ENCODE peak calls at places on chromosomes 16 and 17, in eight cellular contexts. B, W, V, M, Z, L, C and F are unnamed samples.

GRCh38 chr17:69581061-69581955 is 166.8 kb downstream of the MAP2K6 start:
- DNase-seq in B (no peak), W (peak; percentile 57), V (no peak), M (no peak), Z (no peak), L (no peak), C (no peak), F (no peak)

GRCh38 chr16:87619360-87620200 is 17.3 kb downstream of the JPH3 start:
- DNase-seq in B (no peak), W (no peak), V (no peak), M (no peak), Z (no peak), L (no peak), C (no peak), F (no peak)

GRCh38 chr16:80071964-80072363 is 468.8 kb upstream of the DYNLRB2 start:
- DNase-seq in B (no peak), W (no peak), V (no peak), M (no peak), Z (no peak), L (no peak), C (no peak), F (no peak)

GRCh38 chr17:54814371-54814770 is 86.3 kb upstream of the TOM1L1 start:
- DNase-seq in B (no peak), W (no peak), V (no peak), M (no peak), Z (no peak), L (no peak), C (no peak), F (no peak)

GRCh38 chr16:30977502-30977901 is 7.5 kb upstream of the HSD3B7 start:
- DNase-seq in B (no peak), W (no peak), V (no peak), M (no peak), Z (no peak), L (peak; percentile 26), C (no peak), F (no peak)

GRCh38 chr16:58685084-58685449 is 497 bp upstream of the SLC38A7 start:
- DNase-seq in B (no peak), W (no peak), V (no peak), M (no peak), Z (no peak), L (no peak), C (no peak), F (no peak)

GRCh38 chr17:72574675-72575510 is 454.1 kb downstream of the SOX9 start:
- DNase-seq in B (no peak), W (no peak), V (no peak), M (no peak), Z (no peak), L (no peak), C (no peak), F (no peak)

GRCh38 chr16:30063893-30064745 is 1.4 kb upstream of the ALDOA start:
- DNase-seq in B (peak; percentile 86), W (peak; percentile 54), V (peak; percentile 81), M (peak; percentile 91), Z (peak; percentile 72), L (peak; percentile 87), C (peak; percentile 83), F (peak; percentile 93)

GRCh38 chr17:4444782-4445473 is 11.2 kb downstream of the SPNS3 start:
- DNase-seq in B (peak; percentile 82), W (no peak), V (peak; percentile 69), M (peak; percentile 67), Z (peak; percentile 71), L (no peak), C (peak; percentile 72), F (no peak)

GRCh38 chr16:48409839-48410610 is 24.8 kb upstream of the SIAH1 start:
- DNase-seq in B (peak; percentile 49), W (no peak), V (no peak), M (no peak), Z (no peak), L (no peak), C (peak; percentile 41), F (no peak)

GRCh38 chr17:31096106-31096436 is 1.3 kb downstream of the NF1 start:
- DNase-seq in B (no peak), W (no peak), V (no peak), M (no peak), Z (no peak), L (no peak), C (no peak), F (no peak)

GRCh38 chr16:1786242-1787055 is 3.7 kb downstream of the NUBP2 start:
- DNase-seq in B (no peak), W (no peak), V (peak; percentile 22), M (no peak), Z (peak; percentile 16), L (no peak), C (no peak), F (peak; percentile 78)

GRCh38 chr16:102060-102855 is 24.2 kb downstream of the MPG start:
- DNase-seq in B (no peak), W (no peak), V (peak; percentile 67), M (peak; percentile 92), Z (peak; percentile 74), L (no peak), C (no peak), F (no peak)

DNA sequence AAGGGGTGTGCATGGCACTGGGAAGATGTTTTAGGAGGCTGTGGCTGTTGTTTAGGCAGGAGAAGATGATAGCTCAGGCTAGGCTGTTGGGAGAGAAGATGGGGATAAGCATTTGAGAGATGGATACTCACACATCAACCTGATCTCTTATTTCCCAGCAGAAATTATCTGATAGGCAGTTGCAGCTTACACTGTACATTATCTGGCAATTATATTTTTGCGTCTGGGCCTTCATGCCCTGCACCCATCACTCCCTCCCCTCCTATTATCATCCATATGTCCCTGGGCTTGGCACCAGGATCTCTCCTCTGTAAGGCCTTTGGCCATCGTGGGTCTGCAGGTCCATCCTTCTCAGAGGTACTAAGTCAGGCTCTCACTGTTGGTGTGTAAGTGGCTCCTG is 401.0 kb upstream of the EEF2KMT start:
- DNase-seq in B (no peak), W (no peak), V (no peak), M (no peak), Z (no peak), L (no peak), C (no peak), F (no peak)
- H3K4me1 ChIP-seq in B (no peaks in the 10 kb centered on the region), W (no peaks in the 10 kb centered on the region), V (no peaks in the 10 kb centered on the region), M (no peaks in the 10 kb centered on the region), Z (no peaks in the 10 kb centered on the region), L (no peaks in the 10 kb centered on the region), C (no peaks in the 10 kb centered on the region), F (no peaks in the 10 kb centered on the region)

DNA sequence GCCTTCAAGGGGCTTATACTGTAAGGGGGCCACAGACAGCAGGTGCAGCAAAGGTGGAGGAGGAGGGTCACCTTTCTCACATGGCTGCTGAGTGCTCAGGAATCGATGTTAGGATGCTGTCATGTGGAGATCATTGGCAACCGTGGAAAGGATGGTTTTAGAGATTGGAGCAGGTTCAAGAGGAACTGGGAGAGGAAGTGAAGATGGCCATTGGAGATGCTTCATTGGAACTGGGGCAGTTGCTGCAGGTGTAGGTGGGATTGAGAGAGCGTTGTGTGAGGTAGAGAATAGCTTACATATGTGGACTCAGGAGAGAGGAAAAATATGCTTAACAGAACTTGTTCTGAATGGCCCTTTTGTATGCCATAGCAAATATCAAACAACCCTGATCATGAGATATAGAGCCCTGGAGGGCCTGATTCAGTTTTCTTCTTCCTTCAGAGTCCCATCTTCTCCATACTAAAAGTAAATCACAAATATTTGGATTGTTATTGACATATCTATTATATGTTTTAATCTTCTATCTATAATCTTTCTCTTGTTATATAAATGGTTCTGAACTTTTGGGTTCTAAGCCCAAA is 40.8 kb downstream of the LDHD start:
- DNase-seq in B (no peak), W (no peak), V (no peak), M (no peak), Z (no peak), L (no peak), C (no peak), F (no peak)
- H3K4me1 ChIP-seq in B (peaks cover 24% of the 10 kb centered on the region), W (peaks cover 41% of the 10 kb centered on the region), V (peaks cover 41% of the 10 kb centered on the region), M (no peaks in the 10 kb centered on the region), Z (peaks cover 3% of the 10 kb centered on the region), L (peaks cover 43% of the 10 kb centered on the region), C (peaks cover 8% of the 10 kb centered on the region), F (peaks cover 31% of the 10 kb centered on the region)

GRCh38 chr16:78648517-78648916 is 549.1 kb downstream of the WWOX start:
- DNase-seq in B (no peak), W (no peak), V (no peak), M (no peak), Z (no peak), L (no peak), C (no peak), F (no peak)
- H3K4me1 ChIP-seq in B (no peaks in the 10 kb centered on the region), W (no peaks in the 10 kb centered on the region), V (no peaks in the 10 kb centered on the region), M (no peaks in the 10 kb centered on the region), Z (no peaks in the 10 kb centered on the region), L (no peaks in the 10 kb centered on the region), C (peaks cover 6% of the 10 kb centered on the region), F (no peaks in the 10 kb centered on the region)

GRCh38 chr17:2054740-2055493 is at the start of gene HIC1:
- DNase-seq in B (peak; percentile 87), W (peak; percentile 79), V (peak; percentile 81), M (peak; percentile 85), Z (peak; percentile 85), L (peak; percentile 76), C (peak; percentile 72), F (peak; percentile 95)
- H3K4me1 ChIP-seq in B (peaks cover 62% of the 10 kb centered on the region), W (peaks cover 18% of the 10 kb centered on the region), V (peaks cover 6% of the 10 kb centered on the region), M (peaks cover 29% of the 10 kb centered on the region), Z (peaks cover 25% of the 10 kb centered on the region), L (peaks cover 80% of the 10 kb centered on the region), C (no peaks in the 10 kb centered on the region), F (peaks cover 90% of the 10 kb centered on the region)

DNA sequence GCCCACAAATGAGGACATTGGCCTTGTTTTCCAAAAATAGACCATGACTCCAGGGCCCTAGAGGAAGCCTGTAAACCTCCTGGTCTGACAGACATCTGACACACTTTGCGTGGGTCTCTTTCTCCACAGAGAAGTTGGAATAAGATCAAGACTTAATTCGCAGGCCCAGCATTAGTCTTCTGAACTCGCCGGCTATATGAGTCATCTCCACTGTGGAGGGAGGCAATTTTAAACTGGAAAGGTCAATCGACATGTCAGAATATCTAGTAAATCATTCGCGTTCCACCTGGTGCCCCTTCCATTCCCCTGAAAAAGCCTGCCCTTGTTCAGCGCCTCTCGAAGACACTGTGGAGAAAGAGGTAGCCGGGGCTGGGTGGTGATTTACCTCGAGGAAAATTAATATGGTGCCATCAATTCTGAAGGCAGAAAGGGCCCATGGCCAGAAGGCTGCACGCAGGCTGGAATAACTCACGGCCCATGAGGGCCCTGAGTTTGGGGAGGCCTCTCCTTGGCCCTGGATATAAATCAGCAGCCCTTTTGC is 140.2 kb downstream of the CLEC16A start:
- DNase-seq in B (no peak), W (no peak), V (no peak), M (no peak), Z (no peak), L (no peak), C (no peak), F (no peak)
- H3K4me1 ChIP-seq in B (peaks cover 21% of the 10 kb centered on the region), W (peaks cover 25% of the 10 kb centered on the region), V (peaks cover 15% of the 10 kb centered on the region), M (peaks cover 4% of the 10 kb centered on the region), Z (no peaks in the 10 kb centered on the region), L (peaks cover 31% of the 10 kb centered on the region), C (no peaks in the 10 kb centered on the region), F (peaks cover 37% of the 10 kb centered on the region)

GRCh38 chr17:19741832-19742457 is 6.2 kb downstream of the ALDH3A1 start:
- DNase-seq in B (no peak), W (no peak), V (no peak), M (no peak), Z (no peak), L (no peak), C (no peak), F (no peak)
- H3K4me1 ChIP-seq in B (peaks cover 15% of the 10 kb centered on the region), W (peaks cover 4% of the 10 kb centered on the region), V (peaks cover 6% of the 10 kb centered on the region), M (peaks cover 3% of the 10 kb centered on the region), Z (no peaks in the 10 kb centered on the region), L (peaks cover 5% of the 10 kb centered on the region), C (no peaks in the 10 kb centered on the region), F (peaks cover 14% of the 10 kb centered on the region)